ENCODE peak calls at places on chromosomes 7 and 10, in five cellular contexts. X is K562, E is lower lobe of right lung, T is epithelial cell of esophagus, P is choroid plexus epithelial cell. Y is an unnamed sample.

GRCh38 chr10:96441126-96441905 is 72.4 kb downstream of the TLL2 start:
- DNase-seq in X (no peak), E (no peak), T (no peak), P (no peak), Y (no peak)

GRCh38 chr7:16564909-16565426 is 38.3 kb downstream of the LRRC72 start:
- DNase-seq in X (peak), E (no peak), T (peak), P (peak), Y (no peak)

GRCh38 chr7:141042222-141043193 is 27.8 kb upstream of the MRPS33 start:
- DNase-seq in X (no peak), E (no peak), T (peak), P (no peak), Y (no peak)

GRCh38 chr10:77591238-77591880 is 46.2 kb downstream of the KCNMA1 start:
- DNase-seq in X (no peak), E (no peak), T (no peak), P (no peak), Y (no peak)

GRCh38 chr10:114420811-114421485 is 16.6 kb upstream of the AFAP1L2 start:
- DNase-seq in X (no peak), E (no peak), T (peak), P (no peak), Y (no peak)

GRCh38 chr7:25360471-25360870 is 132.2 kb upstream of the NPVF start:
- DNase-seq in X (no peak), E (no peak), T (no peak), P (no peak), Y (no peak)

GRCh38 chr7:30780909-30781308 is 9.7 kb downstream of the MINDY4 start:
- DNase-seq in X (no peak), E (no peak), T (no peak), P (no peak), Y (no peak)

GRCh38 chr10:84715911-84716310 is 387.5 kb downstream of the CCSER2 start:
- DNase-seq in X (peak), E (no peak), T (peak), P (peak), Y (no peak)

GRCh38 chr7:37643876-37644275 is 39.7 kb upstream of the GPR141 start:
- DNase-seq in X (no peak), E (no peak), T (no peak), P (no peak), Y (no peak)

GRCh38 chr10:129939416-129940275 is 24.4 kb downstream of the EBF3 start:
- DNase-seq in X (no peak), E (no peak), T (no peak), P (no peak), Y (no peak)

GRCh38 chr10:122154733-122155366 is 116.2 kb upstream of the BTBD16 start:
- DNase-seq in X (no peak), E (no peak), T (peak), P (peak), Y (no peak)

GRCh38 chr7:84013616-84014240 is 180.9 kb downstream of the SEMA3A start:
- DNase-seq in X (no peak), E (peak), T (peak), P (no peak), Y (no peak)

GRCh38 chr7:39667354-39667923 is 44.1 kb downstream of the RALA start:
- DNase-seq in X (no peak), E (no peak), T (no peak), P (no peak), Y (no peak)

GRCh38 chr10:89563861-89564478 is 28.6 kb upstream of the SLC16A12 start:
- DNase-seq in X (peak), E (no peak), T (peak), P (peak), Y (no peak)

GRCh38 chr10:99013885-99014284 is 221.8 kb downstream of the HPSE2 start:
- DNase-seq in X (no peak), E (no peak), T (no peak), P (no peak), Y (peak)

GRCh38 chr10:36504752-36505151 is 620.6 kb upstream of the ANKRD30A start:
- DNase-seq in X (no peak), E (no peak), T (peak), P (peak), Y (no peak)

GRCh38 chr7:156463280-156463679 is 177.3 kb upstream of the RNF32 start:
- DNase-seq in X (no peak), E (no peak), T (no peak), P (no peak), Y (no peak)

GRCh38 chr10:60350400-60350799 is 39.3 kb downstream of the ANK3 start:
- DNase-seq in X (no peak), E (no peak), T (no peak), P (peak), Y (no peak)

GRCh38 chr7:104951546-104951945 is 62.5 kb upstream of the KMT2E start:
- DNase-seq in X (no peak), E (no peak), T (no peak), P (peak), Y (no peak)

DNA sequence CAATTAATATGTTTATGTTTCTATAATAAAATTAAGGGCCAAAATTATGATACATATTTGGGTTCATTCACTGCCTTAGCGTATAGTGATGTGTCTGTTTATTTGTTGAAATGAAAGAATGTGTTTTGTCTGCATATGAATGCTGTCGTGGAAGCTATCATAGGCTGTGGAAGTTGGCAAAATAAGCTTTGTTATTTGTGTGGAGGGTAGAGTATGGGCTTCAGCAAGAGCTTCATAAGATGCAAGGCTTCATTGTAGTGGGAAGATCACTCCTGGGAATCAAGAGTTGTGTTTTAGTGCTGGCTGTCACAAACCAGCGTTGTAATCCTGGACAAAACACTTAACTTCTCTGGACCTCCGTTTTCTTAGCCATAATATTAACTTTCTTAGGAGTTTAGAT is 2.5 kb downstream of the SLK start:
- DNase-seq in X (no peak), E (no peak), T (no peak), P (no peak), Y (no peak)
- TF ChIP-seq CTCF in X (no peak), E (no peak), T (no peak), P (no peak), Y (no peak)

GRCh38 chr7:208128-208673 is 15.8 kb downstream of the FAM20C start:
- DNase-seq in X (no peak), E (no peak), T (no peak), P (no peak), Y (no peak)

GRCh38 chr7:208816-209215 is 16.4 kb downstream of the FAM20C start:
- DNase-seq in X (no peak), E (no peak), T (no peak), P (no peak), Y (no peak)

GRCh38 chr7:205117-206010 is 13.0 kb downstream of the FAM20C start:
- DNase-seq in X (no peak), E (no peak), T (no peak), P (no peak), Y (no peak)

GRCh38 chr7:209416-209815 is 17.0 kb downstream of the FAM20C start:
- DNase-seq in X (no peak), E (no peak), T (no peak), P (no peak), Y (no peak)

DNA sequence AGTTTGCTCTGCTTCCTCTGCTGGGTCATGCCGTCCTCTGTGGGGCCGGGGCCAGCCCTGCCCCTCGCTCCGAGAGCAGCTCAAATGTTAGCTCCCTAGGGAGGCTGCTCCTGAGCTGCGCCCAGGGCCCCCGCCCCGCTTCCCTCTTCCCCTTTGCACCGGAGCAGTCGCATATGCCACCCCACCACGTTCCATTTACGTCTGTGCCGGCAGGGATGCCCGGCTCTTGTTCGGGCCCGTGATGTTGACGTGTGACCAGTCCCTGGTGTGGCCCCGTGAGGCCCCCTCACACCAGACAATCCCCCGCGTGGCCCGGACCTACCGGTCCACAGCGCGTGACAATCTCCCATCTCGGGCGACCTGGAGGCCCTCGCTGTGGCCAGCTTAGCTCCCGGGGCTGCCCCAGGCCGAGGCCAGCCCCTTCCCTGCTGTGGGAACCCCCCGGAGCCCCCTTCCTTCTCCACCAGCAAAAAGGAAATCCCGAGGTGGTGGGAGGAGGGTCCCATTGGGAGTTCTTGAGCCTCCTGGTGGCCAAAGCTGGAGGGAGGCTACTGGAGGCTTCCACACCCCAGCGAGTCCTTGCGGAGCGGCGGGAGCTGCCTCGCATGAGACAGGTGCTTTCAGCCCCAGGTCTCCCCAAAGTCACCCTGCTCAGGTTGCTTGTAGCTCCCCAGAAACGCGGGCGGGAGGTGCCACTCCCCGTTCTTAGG is 15.2 kb downstream of the FAM20C start:
- DNase-seq in X (no peak), E (no peak), T (no peak), P (no peak), Y (no peak)
- TF ChIP-seq CTCF in X (no peak), E (no peak), T (no peak), P (peak), Y (peak)

DNA sequence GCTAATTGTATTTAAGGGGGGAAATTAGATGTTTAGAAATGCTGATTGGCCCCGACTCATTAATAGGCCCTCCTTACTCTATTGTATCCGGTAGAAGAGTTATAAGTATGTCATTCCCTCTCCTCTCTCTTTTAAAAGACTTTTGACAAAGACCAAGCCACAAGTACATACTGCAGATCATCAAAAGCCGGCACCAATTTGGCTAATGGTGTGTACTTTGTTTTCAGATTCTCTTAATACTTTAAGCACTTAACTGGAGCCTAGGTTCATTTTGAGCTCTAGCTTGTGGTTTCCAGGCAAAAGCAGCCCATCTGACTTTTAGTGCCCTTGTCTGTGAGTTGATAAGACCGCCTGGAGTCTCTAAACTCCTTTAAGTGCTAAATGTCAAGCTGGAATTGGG is 210.0 kb upstream of the LYZL1 start:
- DNase-seq in X (no peak), E (no peak), T (no peak), P (no peak), Y (no peak)
- TF ChIP-seq CTCF in X (no peak), E (no peak), T (no peak), P (no peak), Y (no peak)

GRCh38 chr7:96800824-96801223 is 91.2 kb upstream of the SEM1 start:
- DNase-seq in X (no peak), E (no peak), T (peak), P (no peak), Y (no peak)
- TF ChIP-seq CTCF in X (no peak), E (no peak), T (peak), P (no peak), Y (no peak)

DNA sequence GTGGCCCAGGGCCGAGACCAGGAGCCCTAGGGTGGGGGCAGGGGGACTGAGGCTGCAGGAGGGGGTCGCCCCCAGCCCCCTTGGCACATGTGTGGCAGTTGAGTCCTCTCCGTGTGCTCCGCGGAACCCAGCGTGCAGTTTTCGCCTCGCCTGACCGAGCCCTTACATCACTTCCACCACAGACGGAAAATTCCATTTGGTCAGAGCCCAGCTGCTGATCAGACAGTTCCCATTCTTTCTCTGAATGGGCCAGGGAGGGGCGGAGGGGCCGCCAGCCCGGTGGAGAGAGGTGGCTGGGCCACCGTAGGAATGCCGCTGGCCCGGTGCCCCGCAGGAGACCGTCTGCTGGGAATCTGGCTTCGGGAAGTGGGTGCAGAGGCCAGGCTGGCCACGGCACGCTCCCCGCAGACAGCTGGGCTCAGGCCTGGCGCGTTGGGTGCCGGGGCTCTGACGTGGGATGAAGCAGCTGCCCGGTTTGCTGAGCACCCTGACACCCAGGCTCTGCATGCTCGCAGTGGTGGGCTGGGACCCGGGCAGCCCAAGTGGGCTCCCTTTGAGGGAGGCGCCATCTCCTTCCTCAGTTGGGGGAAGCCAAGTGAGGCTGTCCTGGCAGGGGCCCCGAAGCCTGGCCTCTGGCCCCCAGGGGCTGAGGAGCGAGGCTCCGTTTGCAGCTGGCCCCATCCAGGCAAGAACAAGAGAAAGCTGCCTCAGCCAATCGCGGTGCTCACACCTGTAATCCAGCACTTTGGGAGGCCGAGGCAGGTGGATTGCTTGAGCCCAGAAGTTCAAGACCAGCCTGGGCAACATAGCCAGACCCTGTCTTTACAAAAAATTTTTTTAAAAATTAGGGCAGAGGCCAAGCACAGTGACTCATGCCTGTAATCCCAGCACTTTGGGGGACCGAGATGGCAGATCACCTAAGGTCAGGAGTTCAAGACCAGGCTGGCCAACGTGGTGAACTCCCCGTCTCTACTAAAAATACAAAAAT is 9.9 kb downstream of the TTYH3 start:
- DNase-seq in X (no peak), E (peak), T (peak), P (peak), Y (no peak)
- TF ChIP-seq CTCF in X (no peak), E (no peak), T (no peak), P (no peak), Y (peak)

DNA sequence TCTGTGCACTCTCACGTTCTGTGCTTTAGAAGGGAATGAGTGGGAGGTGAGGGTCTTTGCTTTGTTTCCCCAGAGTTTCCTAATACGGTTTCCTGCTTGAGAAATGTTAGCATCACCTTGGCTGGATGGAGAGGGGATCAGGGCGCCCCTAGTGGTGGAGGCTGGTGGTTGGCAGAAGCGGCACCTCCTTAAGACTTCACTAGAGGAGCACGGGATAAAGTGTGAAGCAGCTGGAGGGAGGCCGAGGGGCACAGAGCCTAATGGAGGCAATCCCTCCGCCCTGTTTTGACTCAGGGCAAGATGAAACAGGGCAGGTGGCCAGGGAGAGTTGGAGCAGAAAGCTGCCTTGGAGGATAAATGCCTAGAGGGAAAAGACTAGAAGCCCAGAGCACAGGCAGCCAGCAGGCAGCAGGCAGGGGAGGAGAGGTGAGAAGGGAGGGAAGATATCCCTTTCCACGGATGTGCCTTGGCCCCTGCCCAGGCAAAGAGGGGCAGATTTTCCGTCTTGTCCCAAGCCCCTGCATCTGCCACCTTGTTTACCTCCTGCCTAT is 56.0 kb upstream of the BTRC start:
- DNase-seq in X (peak), E (peak), T (peak), P (peak), Y (no peak)
- TF ChIP-seq CTCF in X (peak), E (peak), T (peak), P (peak), Y (peak)

DNA sequence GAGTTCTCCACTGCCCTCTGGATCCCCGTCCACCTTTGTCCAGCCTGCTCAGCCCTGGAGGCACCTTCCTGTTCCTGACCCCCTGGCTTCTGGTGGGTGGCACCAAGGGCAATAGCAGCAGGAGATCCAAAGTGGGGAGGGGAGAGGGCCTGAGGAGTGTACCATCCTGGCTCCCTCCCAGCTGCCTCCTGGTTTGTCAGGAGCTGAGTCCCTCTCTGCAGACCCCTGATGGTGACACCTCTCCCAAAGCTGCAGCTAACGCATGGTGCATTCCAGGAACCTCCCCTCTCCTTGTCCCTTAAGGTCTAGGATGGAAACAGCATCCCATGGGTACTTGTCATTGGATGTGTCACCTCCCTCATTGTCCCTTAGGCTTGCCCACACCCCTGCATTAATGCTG is 39.6 kb downstream of the VSTM4 start:
- DNase-seq in X (no peak), E (no peak), T (no peak), P (no peak), Y (no peak)
- TF ChIP-seq CTCF in X (no peak), E (no peak), T (no peak), P (no peak), Y (no peak)

DNA sequence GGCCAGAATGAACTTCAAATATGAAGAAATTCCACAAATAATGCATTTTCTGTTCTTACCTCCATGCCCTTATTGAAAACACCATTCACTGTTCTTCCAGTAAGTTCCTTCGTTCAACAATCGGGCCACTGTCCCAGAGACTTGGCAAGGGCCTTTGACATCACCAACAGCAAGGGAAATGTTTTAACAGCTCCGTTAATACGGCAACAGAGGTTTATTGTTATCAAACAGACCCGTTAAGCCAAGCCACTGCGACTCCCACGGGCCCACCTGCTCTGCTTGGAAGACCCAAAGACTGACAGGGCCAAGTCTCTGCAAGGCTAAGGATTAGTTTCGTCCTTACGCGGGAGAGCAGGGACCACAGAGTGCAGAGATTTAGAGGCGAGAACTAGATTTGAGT is 43.4 kb upstream of the LYZL1 start:
- DNase-seq in X (no peak), E (no peak), T (no peak), P (no peak), Y (no peak)
- TF ChIP-seq CTCF in X (no peak), E (no peak), T (no peak), P (no peak), Y (no peak)

GRCh38 chr10:14758451-14758850 is 16.2 kb downstream of the FAM107B start:
- DNase-seq in X (no peak), E (no peak), T (no peak), P (no peak), Y (no peak)

GRCh38 chr10:14761372-14761771 is 13.3 kb downstream of the FAM107B start:
- DNase-seq in X (no peak), E (no peak), T (no peak), P (no peak), Y (no peak)

GRCh38 chr10:14757996-14758395 is 16.7 kb downstream of the FAM107B start:
- DNase-seq in X (no peak), E (no peak), T (no peak), P (no peak), Y (no peak)

GRCh38 chr10:14757394-14757793 is 17.3 kb downstream of the FAM107B start:
- DNase-seq in X (no peak), E (no peak), T (no peak), P (no peak), Y (no peak)

DNA sequence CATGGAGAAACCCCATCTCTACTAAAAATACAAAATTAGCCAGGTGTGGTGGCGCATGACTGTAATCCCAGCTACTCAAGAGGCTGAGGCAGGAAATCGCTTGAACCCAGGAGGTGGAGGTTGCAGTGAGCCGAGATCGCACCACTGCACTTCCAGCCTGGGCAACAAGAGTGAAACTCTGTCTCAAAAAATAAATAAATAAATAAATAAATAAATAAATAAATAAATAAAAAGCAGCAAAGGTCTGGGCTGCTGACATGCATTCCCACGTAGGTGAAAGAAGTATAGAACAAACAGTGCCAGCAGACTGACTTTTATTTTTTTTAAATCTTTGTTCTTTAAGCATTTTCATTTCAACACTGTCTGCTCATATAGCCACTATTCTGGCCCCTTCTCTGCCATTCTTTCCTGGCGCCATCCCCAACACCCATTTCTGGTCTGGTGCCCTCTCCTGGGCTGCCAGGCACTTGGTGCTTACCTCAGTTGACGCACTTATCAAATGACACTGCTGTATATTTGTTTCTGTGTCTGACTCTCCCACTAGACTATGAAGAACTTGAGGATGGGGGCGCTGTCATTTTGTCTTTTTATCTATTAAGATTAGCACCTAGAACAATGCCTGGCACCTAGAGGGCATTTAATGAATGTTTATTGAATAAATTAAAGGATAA is 15.6 kb downstream of the FAM107B start:
- DNase-seq in X (no peak), E (no peak), T (peak), P (no peak), Y (no peak)
- TF ChIP-seq CTCF in X (no peak), E (no peak), T (peak), P (peak), Y (peak)

GRCh38 chr7:518630-519428 is 817 bp downstream of the PDGFA start:
- DNase-seq in X (peak), E (peak), T (peak), P (peak), Y (no peak)
- TF ChIP-seq CTCF in X (no peak), E (peak), T (no peak), P (no peak), Y (peak)